ENCODE peak calls at places on chromosomes 4 and X, in four cellular contexts. Y is suprapubic skin, K is transverse colon, W is breast epithelium. P is an unnamed sample. For H3K9me3, the result is how much of the 10 kb centered on the place peaks cover.

GRCh38 chr4:108492816-108493595 is 127.4 kb upstream of the RPL34 start:
- DNase-seq in W (no peak), K (peak), Y (no peak), P (no peak)

GRCh38 chr4:78951862-78952472 is 12.7 kb upstream of the PAQR3 start:
- DNase-seq in W (no peak), K (no peak), Y (no peak), P (no peak)

GRCh38 chrX:30597258-30598012 is 19.9 kb upstream of the TASL start:
- DNase-seq in K (no peak), W (no peak), Y (no peak), P (no peak)

GRCh38 chr4:87716350-87717041 is 66.4 kb downstream of the DMP1 start:
- DNase-seq in K (no peak), W (peak), Y (no peak), P (peak)

GRCh38 chr4:67714248-67714583 is 13.3 kb upstream of the UBA6 start:
- DNase-seq in W (no peak), Y (no peak), K (no peak), P (no peak)

GRCh38 chr4:116303736-116304188 is 781.6 kb downstream of the TRAM1L1 start:
- DNase-seq in Y (no peak), K (no peak), W (no peak), P (no peak)

GRCh38 chr4:118964891-118965411 is 76.3 kb downstream of the SYNPO2 start:
- DNase-seq in W (no peak), K (no peak), Y (no peak), P (no peak)

GRCh38 chr4:4930677-4931076 is 71.2 kb downstream of the MSX1 start:
- DNase-seq in Y (no peak), W (no peak), K (no peak), P (no peak)

GRCh38 chr4:57064811-57065711 is 45.1 kb downstream of the IGFBP7 start:
- DNase-seq in K (peak), Y (no peak), W (peak), P (peak)

GRCh38 chr4:134762053-134762452 is 560.5 kb upstream of the PABPC4L start:
- DNase-seq in Y (no peak), K (no peak), W (no peak), P (no peak)

GRCh38 chrX:53036149-53036548 is 12.4 kb upstream of the GPR173 start:
- DNase-seq in Y (no peak), K (no peak), W (no peak), P (no peak)

GRCh38 chrX:5681159-5681558 is 547.5 kb downstream of the NLGN4X start:
- DNase-seq in Y (no peak), W (no peak), K (no peak), P (no peak)

GRCh38 chr4:73257995-73258667 is 467 bp downstream of the ANKRD17 start:
- DNase-seq in Y (no peak), W (no peak), K (no peak), P (no peak)

GRCh38 chrX:41596586-41596985 is 92.2 kb upstream of the GPR34 start:
- DNase-seq in K (no peak), Y (no peak), W (no peak), P (no peak)

DNA sequence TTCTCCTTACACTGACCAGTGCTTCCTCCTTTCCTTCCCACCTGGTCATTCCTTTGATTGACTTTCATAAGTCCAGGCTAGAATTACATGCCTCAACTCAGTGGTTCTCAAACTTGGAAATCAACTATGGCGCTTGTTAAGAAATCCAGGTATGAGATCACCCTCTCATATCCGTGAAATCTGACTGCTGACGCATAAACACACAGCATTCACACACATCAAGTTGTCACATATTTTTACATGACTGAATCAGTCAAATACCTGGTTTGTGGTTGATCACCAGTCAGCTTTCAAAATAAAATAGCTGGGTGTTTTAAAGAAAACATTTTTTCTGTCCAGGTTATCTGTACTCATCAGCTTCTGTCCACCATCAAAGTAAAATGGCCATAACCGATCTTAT is 433.5 kb downstream of the AFF2 start:
- DNase-seq in Y (no peak), K (no peak), W (no peak), P (no peak)
- TF ChIP-seq POLR2AphosphoS5 in Y (no peak), K (no peak), W (no peak), P (no peak)

GRCh38 chrX:151738751-151739150 is 4.2 kb downstream of the CNGA2 start:
- DNase-seq in K (no peak), Y (no peak), W (no peak), P (peak)
- H3K9me3 ChIP-seq in K (under half), Y (under half), W (under half), P (under half)

GRCh38 chrX:108091266-108091877 is at the start of the genes ATG4A and PSMD10:
- DNase-seq in K (peak), W (peak), Y (peak), P (peak)
- TF ChIP-seq CTCF in K (no peak), W (no peak), Y (no peak), P (peak)

GRCh38 chr4:39181520-39181904 is 817 bp upstream of the WDR19 start:
- DNase-seq in Y (no peak), W (no peak), K (no peak), P (no peak)

GRCh38 chr4:39178706-39179105 is 3.6 kb upstream of the WDR19 start:
- DNase-seq in Y (no peak), K (no peak), W (no peak), P (no peak)

GRCh38 chr4:39179681-39180080 is 2.6 kb upstream of the WDR19 start:
- DNase-seq in K (no peak), W (no peak), Y (no peak), P (no peak)

GRCh38 chr4:39181905-39182638 is at the start of gene WDR19:
- DNase-seq in K (peak), Y (peak), W (peak), P (peak)
- TF ChIP-seq POLR2AphosphoS5 in K (peak), Y (no peak), W (peak), P (peak)

GRCh38 chr4:27407616-27408015 is 547.0 kb downstream of the STIM2 start:
- DNase-seq in K (no peak), W (no peak), Y (no peak), P (no peak)

GRCh38 chr4:27414867-27415266 is 554.2 kb downstream of the STIM2 start:
- DNase-seq in K (no peak), W (no peak), Y (no peak), P (no peak)

DNA sequence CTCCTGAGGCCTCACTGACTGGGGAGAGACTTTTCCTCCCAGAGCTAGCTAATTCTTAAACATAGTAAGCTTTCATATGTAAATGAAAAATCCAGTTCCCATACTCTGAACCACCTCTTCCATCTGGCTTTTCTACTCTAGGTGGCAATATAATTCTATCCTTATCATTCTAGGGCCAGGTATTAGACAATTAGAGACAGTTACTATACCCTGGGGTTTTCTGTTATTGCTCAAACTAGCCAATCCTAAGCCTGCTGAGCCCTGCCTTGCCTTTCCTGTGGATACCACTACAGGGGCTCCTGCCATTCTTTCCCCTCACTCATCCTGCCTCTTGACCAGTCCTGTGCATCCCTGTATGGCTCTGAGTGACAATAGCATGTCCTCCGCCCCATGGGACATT is 552.0 kb downstream of the STIM2 start:
- DNase-seq in W (no peak), Y (no peak), K (no peak), P (no peak)
- H3K9me3 ChIP-seq in W (under half), Y (under half), K (under half), P (under half)

GRCh38 chr4:173524218-173525117 is 5.6 kb downstream of the HAND2 start:
- DNase-seq in K (no peak), W (no peak), Y (no peak), P (peak)

GRCh38 chr4:173521474-173522159 is 8.4 kb downstream of the HAND2 start:
- DNase-seq in Y (no peak), K (no peak), W (no peak), P (peak)

GRCh38 chr4:173522160-173522873 is 7.7 kb downstream of the HAND2 start:
- DNase-seq in Y (peak), K (peak), W (peak), P (peak)

GRCh38 chr4:173520921-173521473 is 9.0 kb downstream of the HAND2 start:
- DNase-seq in K (no peak), Y (no peak), W (no peak), P (peak)

DNA sequence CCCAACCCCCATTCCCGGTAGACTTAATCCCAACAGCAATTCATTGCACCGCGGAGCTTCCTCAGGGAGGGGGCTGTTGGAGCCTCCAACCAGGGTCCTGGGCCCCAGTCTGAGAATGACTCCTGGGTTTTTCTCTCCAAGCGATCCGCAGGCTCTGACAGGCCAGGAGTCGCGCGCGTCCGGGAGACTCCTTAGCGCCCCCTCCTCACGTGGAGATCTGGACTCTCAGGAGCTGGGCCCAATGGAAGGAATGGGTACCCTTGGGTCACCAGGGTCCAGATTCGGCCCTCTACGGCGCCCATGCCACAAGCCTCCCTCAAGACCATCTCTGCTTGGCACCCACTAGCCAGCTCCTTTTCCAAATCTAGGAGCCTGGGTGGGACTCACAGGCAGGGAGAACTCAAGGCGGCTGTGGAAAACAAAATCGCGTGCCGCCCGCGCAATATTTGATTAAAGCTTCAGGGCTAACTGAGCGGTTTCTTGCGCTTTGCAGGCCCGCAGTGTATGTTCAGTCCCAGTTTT is 7.1 kb downstream of the HAND2 start:
- DNase-seq in K (no peak), Y (no peak), W (no peak), P (no peak)
- TF ChIP-seq CTCF in K (no peak), Y (no peak), W (no peak), P (no peak)

DNA sequence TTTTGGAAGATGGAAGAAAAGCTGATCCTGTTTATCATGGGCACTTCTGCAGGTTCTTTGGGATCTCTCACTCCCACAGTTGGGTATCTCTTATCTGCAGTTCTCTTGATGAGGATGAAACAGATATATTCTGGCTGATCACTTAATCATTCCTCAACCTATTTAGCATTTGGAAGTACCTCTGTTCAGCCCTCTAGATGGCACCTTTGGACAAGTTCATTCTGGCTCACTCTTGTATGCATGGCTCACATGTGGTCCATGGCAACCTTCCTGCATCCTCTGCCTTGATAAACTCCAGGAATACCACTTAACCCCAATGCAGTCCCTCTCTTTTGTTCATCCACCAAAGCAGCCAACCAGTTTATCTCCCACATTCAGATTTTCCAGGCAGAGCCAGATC is 74.2 kb downstream of the SMARCA5 start:
- DNase-seq in K (no peak), W (no peak), Y (no peak), P (no peak)
- TF ChIP-seq POLR2AphosphoS5 in K (no peak), W (no peak), Y (no peak), P (no peak)

GRCh38 chrX:44106864-44107263 is 133.7 kb upstream of the NDP start:
- DNase-seq in W (no peak), Y (no peak), K (no peak), P (no peak)

GRCh38 chrX:44096666-44097065 is 123.5 kb upstream of the NDP start:
- DNase-seq in W (no peak), K (no peak), Y (no peak), P (no peak)

GRCh38 chrX:44104699-44105098 is 131.5 kb upstream of the NDP start:
- DNase-seq in W (no peak), Y (no peak), K (no peak), P (no peak)

GRCh38 chrX:44105228-44105913 is 132.2 kb upstream of the NDP start:
- DNase-seq in Y (no peak), K (no peak), W (no peak), P (no peak)

DNA sequence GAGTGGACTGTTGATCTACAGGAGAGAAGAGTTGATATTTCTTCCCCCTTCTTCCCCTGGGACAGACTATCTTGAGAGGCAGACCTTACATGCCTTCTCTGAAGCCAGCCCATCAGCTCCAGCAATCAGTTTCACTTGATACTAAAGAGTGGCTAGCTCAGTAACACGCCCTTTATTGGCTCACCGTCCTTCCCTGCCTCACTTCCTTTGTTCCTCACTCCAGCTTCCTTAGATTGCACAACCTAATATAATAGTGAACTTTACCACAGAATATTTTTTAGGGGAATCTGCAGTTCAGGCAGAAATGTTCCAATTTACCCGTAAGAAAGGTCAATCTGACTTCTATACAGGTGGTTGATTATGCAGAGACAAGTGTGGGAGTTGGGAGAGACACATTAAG is 128.1 kb upstream of the NDP start:
- DNase-seq in K (no peak), W (no peak), Y (no peak), P (no peak)
- H3K9me3 ChIP-seq in K (under half), W (under half), Y (under half), P (under half)